ENCODE peak calls at places on chromosomes 13 and 19, in four cellular contexts. T is K562, Q is IMR-90, G is fibroblast of lung. A is an unnamed sample.

GRCh38 chr13:98203641-98204326 is 26.7 kb upstream of the RNF113B start:
- DNase-seq in T (no peak), Q (no peak), G (no peak), A (no peak)

GRCh38 chr13:25943666-25944065 is 108.2 kb downstream of the SHISA2 start:
- DNase-seq in T (no peak), Q (no peak), G (peak; percentile 75), A (no peak)

GRCh38 chr19:30228726-30229523 is 143.3 kb upstream of the ZNF536 start:
- DNase-seq in T (no peak), Q (peak; percentile 6), G (peak; percentile 11), A (no peak)

GRCh38 chr13:50012396-50013169 is 2.7 kb upstream of the KCNRG start:
- DNase-seq in T (no peak), Q (peak; percentile 25), G (peak; percentile 31), A (no peak)

GRCh38 chr19:29620931-29621351 is 14.9 kb downstream of the POP4 start:
- DNase-seq in T (no peak), Q (no peak), G (no peak), A (no peak)

GRCh38 chr19:55250262-55251036 is 8.4 kb downstream of the PPP6R1 start:
- DNase-seq in T (no peak), Q (no peak), G (no peak), A (no peak)

GRCh38 chr13:60148918-60149317 is 14.8 kb downstream of the DIAPH3 start:
- DNase-seq in T (no peak), Q (no peak), G (no peak), A (no peak)

GRCh38 chr19:41785653-41786052 is 10.7 kb upstream of the CEACAM3 start:
- DNase-seq in T (peak; percentile 85), Q (peak; percentile 65), G (peak; percentile 68), A (peak; percentile 77)

DNA sequence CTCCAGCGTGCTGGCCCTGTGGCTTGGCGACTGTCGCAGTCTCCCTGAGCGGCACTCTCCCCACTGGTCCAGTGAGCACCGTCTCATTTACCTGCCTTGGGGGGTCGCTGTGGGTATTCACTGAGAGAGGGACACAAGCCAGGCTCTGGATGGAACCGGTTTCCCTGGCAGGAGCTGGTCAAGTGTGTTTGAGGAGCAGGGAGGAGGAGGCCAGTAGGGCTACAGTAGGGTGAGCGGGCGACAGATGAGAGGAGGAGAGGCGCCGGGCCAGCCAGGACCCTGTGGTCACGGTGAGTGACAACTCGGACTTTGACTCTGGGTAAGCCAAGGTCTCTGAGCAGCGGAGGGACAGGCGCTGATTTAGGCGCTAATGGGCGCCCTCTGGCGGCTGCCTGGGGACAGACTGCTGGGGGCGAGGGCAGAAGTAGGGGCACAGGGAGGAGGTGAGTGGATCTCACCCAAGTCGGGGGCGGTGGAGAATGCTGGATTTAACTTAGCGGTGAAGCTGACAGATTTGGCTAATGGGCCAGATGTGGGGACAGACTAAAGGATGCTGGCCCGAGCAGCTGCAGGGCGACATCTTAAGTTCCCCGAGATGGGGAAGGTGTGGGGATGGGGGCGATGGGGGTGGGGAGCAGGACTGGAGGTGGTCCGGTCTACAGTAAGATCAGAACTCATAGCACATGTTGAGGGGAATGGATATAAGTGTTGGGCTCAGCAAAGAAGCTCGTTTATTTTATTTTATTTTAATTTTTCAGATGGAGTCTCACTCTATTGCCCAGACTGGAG is 4.7 kb upstream of the PRMT1 start:
- DNase-seq in T (peak; percentile 71), Q (peak; percentile 61), G (peak; percentile 66), A (peak; percentile 80)
- H3K9ac ChIP-seq in T (peak overlapping the region; percentile 86), Q (peak overlapping the region; percentile 22), G (no peak overlapping the region), A (peak overlapping the region; percentile 22)

DNA sequence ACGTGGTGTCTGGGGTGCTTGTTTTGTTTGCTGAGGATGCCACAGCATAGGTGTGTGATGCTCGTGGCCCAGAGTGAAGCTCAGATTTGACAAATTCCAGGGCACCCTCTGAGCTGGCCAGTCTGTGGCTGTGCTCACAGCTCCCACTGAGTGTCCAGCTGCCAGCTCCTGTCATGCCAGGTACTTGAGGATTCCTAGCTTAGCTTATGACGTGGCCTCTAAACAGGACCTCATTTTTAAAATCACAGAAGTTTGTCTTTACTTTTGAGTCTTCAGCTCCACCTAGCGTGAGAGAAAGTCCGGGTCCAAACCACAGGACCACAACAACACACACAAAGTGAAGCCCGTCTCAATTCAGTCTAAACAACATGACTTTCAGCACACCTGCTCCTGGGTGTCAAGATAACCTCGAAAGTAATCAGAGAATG is 117.3 kb downstream of the RAB20 start:
- DNase-seq in T (no peak), Q (peak; percentile 20), G (peak; percentile 49), A (peak; percentile 60)
- TF ChIP-seq CTCF in T (peak; percentile 48), Q (peak; percentile 4), G (peak; percentile 42), A (peak; percentile 37)

GRCh38 chr19:49128545-49129237 is 9.3 kb downstream of the PPFIA3 start:
- DNase-seq in T (peak; percentile 24), Q (no peak), G (no peak), A (no peak)
- H3K9ac ChIP-seq in T (peak overlapping the region; percentile 92), Q (no peak overlapping the region), G (no peak overlapping the region), A (no peak overlapping the region)

GRCh38 chr13:39037410-39037879 is 444 bp downstream of the PROSER1 start:
- DNase-seq in T (no peak), Q (no peak), G (no peak), A (peak; percentile 59)
- TF ChIP-seq CTCF in T (no peak), Q (no peak), G (no peak), A (no peak)

GRCh38 chr19:13055213-13056051 is 47.2 kb downstream of the LYL1 start:
- DNase-seq in T (no peak), Q (peak; percentile 89), G (peak; percentile 95), A (no peak)
- H3K9ac ChIP-seq in T (peak overlapping the region; percentile 50), Q (peak overlapping the region; percentile 92), G (peak overlapping the region; percentile 61), A (no peak overlapping the region)

GRCh38 chr13:33710924-33711323 is 107.0 kb upstream of the RFC3 start:
- DNase-seq in T (no peak), Q (no peak), G (no peak), A (no peak)
- TF ChIP-seq CTCF in T (no peak), Q (no peak), G (no peak), A (no peak)

GRCh38 chr13:39020853-39021462 is 16.9 kb downstream of the PROSER1 start:
- DNase-seq in T (no peak), Q (no peak), G (no peak), A (no peak)

GRCh38 chr13:39023761-39024160 is 14.1 kb downstream of the PROSER1 start:
- DNase-seq in T (no peak), Q (peak; percentile 54), G (no peak), A (no peak)

GRCh38 chr13:39025433-39025839 is 12.5 kb downstream of the PROSER1 start:
- DNase-seq in T (no peak), Q (no peak), G (no peak), A (no peak)

GRCh38 chr13:39023316-39023715 is 14.6 kb downstream of the PROSER1 start:
- DNase-seq in T (no peak), Q (peak; percentile 69), G (peak; percentile 23), A (no peak)
- H3K9ac ChIP-seq in T (no peak overlapping the region), Q (no peak overlapping the region), G (no peak overlapping the region), A (no peak overlapping the region)

DNA sequence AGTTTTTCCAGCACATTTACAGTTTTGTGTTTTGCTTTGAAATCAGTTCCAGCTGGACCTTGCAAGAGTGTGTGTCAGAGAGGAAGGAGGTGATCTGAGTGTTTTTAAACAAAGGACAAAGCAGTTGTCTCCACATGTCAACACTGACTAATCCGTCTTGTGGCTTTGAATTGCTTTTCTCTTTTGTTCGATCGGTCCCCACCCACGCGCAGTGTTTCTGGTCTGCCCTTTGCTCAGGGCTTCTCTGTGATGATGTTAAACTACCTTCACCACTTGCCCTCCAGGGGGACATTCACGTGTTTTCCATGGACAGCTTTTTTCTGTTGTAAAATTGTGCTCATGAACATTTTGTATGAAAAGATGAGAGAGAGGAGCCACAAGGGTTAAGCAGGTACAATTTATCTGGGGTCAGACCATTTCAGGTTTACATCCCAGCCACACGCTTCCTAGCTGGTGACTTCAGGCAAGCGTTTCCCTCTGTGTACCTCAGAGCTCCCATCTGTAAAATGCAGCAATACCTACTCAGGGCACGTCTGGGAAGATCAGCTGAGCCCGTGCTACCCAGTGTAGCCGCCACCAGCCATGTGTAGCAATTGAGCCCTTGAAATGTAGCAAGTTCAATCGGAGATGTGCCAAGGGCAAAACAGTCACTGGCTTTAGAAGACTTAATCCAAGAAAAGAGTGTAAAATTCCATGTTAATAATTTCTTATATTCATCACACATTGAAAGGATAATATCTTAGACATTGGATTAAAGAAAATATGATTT is 13.5 kb upstream of the PLA2G4C start:
- DNase-seq in T (no peak), Q (peak; percentile 73), G (no peak), A (no peak)
- TF ChIP-seq CTCF in T (no peak), Q (peak; percentile 17), G (no peak), A (no peak)

A was measured in MM.1S.